ENCODE peak calls at places on chromosomes 12 and 14, in eight cellular contexts. One of them, this sample, is unnamed.

GRCh38 chr12:108653082-108653516 is 19.4 kb upstream of the SELPLG start:
- DNase-seq in neural progenitor cell: no peak
- DNase-seq in Calu3: no peak
- DNase-seq in T-helper 22 cell: no peak
- DNase-seq in HCEC 1CT: no peak
- DNase-seq in thoracic aorta: no peak
- DNase-seq in glutamatergic neuron: no peak
- DNase-seq in occipital lobe: no peak
- DNase-seq in this sample: no peak

GRCh38 chr14:103618999-103619398 is 10.0 kb upstream of the KLC1 start:
- DNase-seq in neural progenitor cell: no peak
- DNase-seq in Calu3: no peak
- DNase-seq in T-helper 22 cell: no peak
- DNase-seq in HCEC 1CT: no peak
- DNase-seq in thoracic aorta: no peak
- DNase-seq in glutamatergic neuron: no peak
- DNase-seq in occipital lobe: no peak
- DNase-seq in this sample: no peak

GRCh38 chr12:46555379-46555778 is 182.8 kb upstream of the SLC38A2 start:
- DNase-seq in neural progenitor cell: no peak
- DNase-seq in Calu3: no peak
- DNase-seq in T-helper 22 cell: no peak
- DNase-seq in HCEC 1CT: peak
- DNase-seq in thoracic aorta: no peak
- DNase-seq in glutamatergic neuron: no peak
- DNase-seq in occipital lobe: no peak
- DNase-seq in this sample: no peak

GRCh38 chr12:954736-955135 is 5.2 kb upstream of the RAD52 start:
- DNase-seq in neural progenitor cell: no peak
- DNase-seq in Calu3: no peak
- DNase-seq in T-helper 22 cell: no peak
- DNase-seq in HCEC 1CT: no peak
- DNase-seq in thoracic aorta: no peak
- DNase-seq in glutamatergic neuron: no peak
- DNase-seq in occipital lobe: no peak
- DNase-seq in this sample: no peak

GRCh38 chr12:87185367-87185766 is 843.8 kb downstream of the C12orf50 start:
- DNase-seq in neural progenitor cell: no peak
- DNase-seq in Calu3: no peak
- DNase-seq in T-helper 22 cell: no peak
- DNase-seq in HCEC 1CT: no peak
- DNase-seq in thoracic aorta: no peak
- DNase-seq in glutamatergic neuron: no peak
- DNase-seq in occipital lobe: no peak
- DNase-seq in this sample: no peak

GRCh38 chr14:21104448-21105060 is 3.7 kb downstream of the TMEM253 start:
- DNase-seq in neural progenitor cell: peak
- DNase-seq in Calu3: peak
- DNase-seq in T-helper 22 cell: peak
- DNase-seq in HCEC 1CT: peak
- DNase-seq in thoracic aorta: no peak
- DNase-seq in glutamatergic neuron: peak
- DNase-seq in occipital lobe: peak
- DNase-seq in this sample: peak

GRCh38 chr12:32298917-32299316 is 100.4 kb upstream of the FGD4 start:
- DNase-seq in neural progenitor cell: no peak
- DNase-seq in Calu3: no peak
- DNase-seq in T-helper 22 cell: no peak
- DNase-seq in HCEC 1CT: no peak
- DNase-seq in thoracic aorta: no peak
- DNase-seq in glutamatergic neuron: no peak
- DNase-seq in occipital lobe: no peak
- DNase-seq in this sample: no peak

GRCh38 chr12:47963340-47964040 is at the start of gene TMEM106C:
- DNase-seq in neural progenitor cell: peak
- DNase-seq in Calu3: peak
- DNase-seq in T-helper 22 cell: peak
- DNase-seq in HCEC 1CT: peak
- DNase-seq in thoracic aorta: peak
- DNase-seq in glutamatergic neuron: peak
- DNase-seq in occipital lobe: peak
- DNase-seq in this sample: peak

GRCh38 chr14:32408018-32408417 is 78.9 kb downstream of the AKAP6 start:
- DNase-seq in neural progenitor cell: no peak
- DNase-seq in Calu3: no peak
- DNase-seq in T-helper 22 cell: no peak
- DNase-seq in HCEC 1CT: no peak
- DNase-seq in thoracic aorta: no peak
- DNase-seq in glutamatergic neuron: no peak
- DNase-seq in occipital lobe: peak
- DNase-seq in this sample: no peak

GRCh38 chr12:111025792-111026430 is 105.5 kb upstream of the MYL2 start:
- DNase-seq in neural progenitor cell: no peak
- DNase-seq in Calu3: no peak
- DNase-seq in T-helper 22 cell: no peak
- DNase-seq in HCEC 1CT: no peak
- DNase-seq in thoracic aorta: no peak
- DNase-seq in glutamatergic neuron: no peak
- DNase-seq in occipital lobe: no peak
- DNase-seq in this sample: no peak

GRCh38 chr12:80241576-80242273 is 142.4 kb downstream of the OTOGL start:
- DNase-seq in neural progenitor cell: no peak
- DNase-seq in Calu3: peak
- DNase-seq in T-helper 22 cell: no peak
- DNase-seq in HCEC 1CT: peak
- DNase-seq in thoracic aorta: no peak
- DNase-seq in glutamatergic neuron: no peak
- DNase-seq in occipital lobe: no peak
- DNase-seq in this sample: no peak

GRCh38 chr12:12683725-12684124 is 12.3 kb downstream of the GPR19 start:
- DNase-seq in neural progenitor cell: peak
- DNase-seq in Calu3: no peak
- DNase-seq in T-helper 22 cell: no peak
- DNase-seq in HCEC 1CT: no peak
- DNase-seq in thoracic aorta: no peak
- DNase-seq in glutamatergic neuron: no peak
- DNase-seq in occipital lobe: no peak
- DNase-seq in this sample: no peak

GRCh38 chr12:123532808-123533649 is 490 bp downstream of the RILPL1 start:
- DNase-seq in neural progenitor cell: peak
- DNase-seq in Calu3: peak
- DNase-seq in T-helper 22 cell: no peak
- DNase-seq in HCEC 1CT: peak
- DNase-seq in thoracic aorta: no peak
- DNase-seq in glutamatergic neuron: peak
- DNase-seq in occipital lobe: no peak
- DNase-seq in this sample: peak

GRCh38 chr12:54017845-54018607 is 9.2 kb downstream of the HOXC8 start:
- DNase-seq in neural progenitor cell: peak
- DNase-seq in Calu3: peak
- DNase-seq in T-helper 22 cell: peak
- DNase-seq in HCEC 1CT: peak
- DNase-seq in thoracic aorta: peak
- DNase-seq in glutamatergic neuron: peak
- DNase-seq in occipital lobe: no peak
- DNase-seq in this sample: peak

GRCh38 chr12:88401153-88401552 is 179.1 kb downstream of the KITLG start:
- DNase-seq in neural progenitor cell: no peak
- DNase-seq in Calu3: no peak
- DNase-seq in T-helper 22 cell: no peak
- DNase-seq in HCEC 1CT: peak
- DNase-seq in thoracic aorta: no peak
- DNase-seq in glutamatergic neuron: no peak
- DNase-seq in occipital lobe: no peak
- DNase-seq in this sample: no peak

GRCh38 chr12:50314629-50315312 is 31.5 kb upstream of the LIMA1 start:
- DNase-seq in neural progenitor cell: peak
- DNase-seq in Calu3: peak
- DNase-seq in T-helper 22 cell: no peak
- DNase-seq in HCEC 1CT: peak
- DNase-seq in thoracic aorta: no peak
- DNase-seq in glutamatergic neuron: no peak
- DNase-seq in occipital lobe: no peak
- DNase-seq in this sample: peak

GRCh38 chr12:120932956-120933526 is 28.9 kb upstream of the SPPL3 start:
- DNase-seq in neural progenitor cell: no peak
- DNase-seq in Calu3: no peak
- DNase-seq in T-helper 22 cell: no peak
- DNase-seq in HCEC 1CT: no peak
- DNase-seq in thoracic aorta: no peak
- DNase-seq in glutamatergic neuron: no peak
- DNase-seq in occipital lobe: no peak
- DNase-seq in this sample: no peak

GRCh38 chr14:101125719-101126375 is 222.3 kb upstream of the RTL1 start:
- DNase-seq in neural progenitor cell: no peak
- DNase-seq in Calu3: no peak
- DNase-seq in T-helper 22 cell: no peak
- DNase-seq in HCEC 1CT: no peak
- DNase-seq in thoracic aorta: no peak
- DNase-seq in glutamatergic neuron: peak
- DNase-seq in occipital lobe: no peak
- DNase-seq in this sample: no peak

GRCh38 chr14:26597136-26598080 is at the start of gene NOVA1:
- DNase-seq in neural progenitor cell: peak
- DNase-seq in Calu3: no peak
- DNase-seq in T-helper 22 cell: no peak
- DNase-seq in HCEC 1CT: peak
- DNase-seq in thoracic aorta: no peak
- DNase-seq in glutamatergic neuron: peak
- DNase-seq in occipital lobe: peak
- DNase-seq in this sample: no peak

GRCh38 chr14:104844306-104845032 is 20.6 kb upstream of the CEP170B start:
- DNase-seq in neural progenitor cell: peak
- DNase-seq in Calu3: no peak
- DNase-seq in T-helper 22 cell: no peak
- DNase-seq in HCEC 1CT: no peak
- DNase-seq in thoracic aorta: no peak
- DNase-seq in glutamatergic neuron: no peak
- DNase-seq in occipital lobe: no peak
- DNase-seq in this sample: no peak

GRCh38 chr12:72010365-72010764 is 71.7 kb downstream of the TPH2 start:
- DNase-seq in neural progenitor cell: no peak
- DNase-seq in Calu3: no peak
- DNase-seq in T-helper 22 cell: no peak
- DNase-seq in HCEC 1CT: no peak
- DNase-seq in thoracic aorta: no peak
- DNase-seq in glutamatergic neuron: no peak
- DNase-seq in occipital lobe: no peak
- DNase-seq in this sample: no peak

GRCh38 chr12:88083634-88084033 is 54.4 kb upstream of the C12orf50 start:
- DNase-seq in neural progenitor cell: no peak
- DNase-seq in Calu3: no peak
- DNase-seq in T-helper 22 cell: no peak
- DNase-seq in HCEC 1CT: no peak
- DNase-seq in thoracic aorta: no peak
- DNase-seq in glutamatergic neuron: no peak
- DNase-seq in occipital lobe: no peak
- DNase-seq in this sample: no peak

GRCh38 chr14:92473947-92474535 is 39.5 kb upstream of the RIN3 start:
- DNase-seq in neural progenitor cell: no peak
- DNase-seq in Calu3: no peak
- DNase-seq in T-helper 22 cell: no peak
- DNase-seq in HCEC 1CT: peak
- DNase-seq in thoracic aorta: no peak
- DNase-seq in glutamatergic neuron: no peak
- DNase-seq in occipital lobe: no peak
- DNase-seq in this sample: no peak

GRCh38 chr14:34872822-34873590 is 2.2 kb downstream of the BAZ1A start:
- DNase-seq in neural progenitor cell: peak
- DNase-seq in Calu3: no peak
- DNase-seq in T-helper 22 cell: no peak
- DNase-seq in HCEC 1CT: peak
- DNase-seq in thoracic aorta: no peak
- DNase-seq in glutamatergic neuron: no peak
- DNase-seq in occipital lobe: no peak
- DNase-seq in this sample: no peak

GRCh38 chr14:91693342-91693741 is 38.5 kb downstream of the CATSPERB start:
- DNase-seq in neural progenitor cell: no peak
- DNase-seq in Calu3: peak
- DNase-seq in T-helper 22 cell: no peak
- DNase-seq in HCEC 1CT: peak
- DNase-seq in thoracic aorta: no peak
- DNase-seq in glutamatergic neuron: no peak
- DNase-seq in occipital lobe: no peak
- DNase-seq in this sample: no peak

GRCh38 chr14:94129111-94129757 is at the start of gene IFI27L2:
- DNase-seq in neural progenitor cell: peak
- DNase-seq in Calu3: peak
- DNase-seq in T-helper 22 cell: peak
- DNase-seq in HCEC 1CT: peak
- DNase-seq in thoracic aorta: peak
- DNase-seq in glutamatergic neuron: peak
- DNase-seq in occipital lobe: peak
- DNase-seq in this sample: peak

GRCh38 chr14:49193365-49194050 is 392.7 kb downstream of the RPS29 start:
- DNase-seq in neural progenitor cell: no peak
- DNase-seq in Calu3: no peak
- DNase-seq in T-helper 22 cell: no peak
- DNase-seq in HCEC 1CT: no peak
- DNase-seq in thoracic aorta: no peak
- DNase-seq in glutamatergic neuron: no peak
- DNase-seq in occipital lobe: no peak
- DNase-seq in this sample: no peak

GRCh38 chr14:96363751-96364336 is 518 bp downstream of the GSKIP start:
- DNase-seq in neural progenitor cell: peak
- DNase-seq in Calu3: peak
- DNase-seq in T-helper 22 cell: peak
- DNase-seq in HCEC 1CT: peak
- DNase-seq in thoracic aorta: no peak
- DNase-seq in glutamatergic neuron: peak
- DNase-seq in occipital lobe: no peak
- DNase-seq in this sample: peak

GRCh38 chr12:123270380-123271181 is 1.1 kb downstream of the CDK2AP1 start:
- DNase-seq in neural progenitor cell: peak
- DNase-seq in Calu3: peak
- DNase-seq in T-helper 22 cell: no peak
- DNase-seq in HCEC 1CT: peak
- DNase-seq in thoracic aorta: no peak
- DNase-seq in glutamatergic neuron: peak
- DNase-seq in occipital lobe: no peak
- DNase-seq in this sample: peak

GRCh38 chr12:111439657-111440151 is 34.0 kb downstream of the SH2B3 start:
- DNase-seq in neural progenitor cell: no peak
- DNase-seq in Calu3: no peak
- DNase-seq in T-helper 22 cell: no peak
- DNase-seq in HCEC 1CT: no peak
- DNase-seq in thoracic aorta: no peak
- DNase-seq in glutamatergic neuron: no peak
- DNase-seq in occipital lobe: no peak
- DNase-seq in this sample: no peak

GRCh38 chr12:2490746-2491145 is 304.0 kb upstream of the FKBP4 start:
- DNase-seq in neural progenitor cell: no peak
- DNase-seq in Calu3: no peak
- DNase-seq in T-helper 22 cell: no peak
- DNase-seq in HCEC 1CT: no peak
- DNase-seq in thoracic aorta: no peak
- DNase-seq in glutamatergic neuron: no peak
- DNase-seq in occipital lobe: no peak
- DNase-seq in this sample: no peak

GRCh38 chr12:29562167-29562776 is 64.8 kb upstream of the OVCH1 start:
- DNase-seq in neural progenitor cell: no peak
- DNase-seq in Calu3: no peak
- DNase-seq in T-helper 22 cell: no peak
- DNase-seq in HCEC 1CT: peak
- DNase-seq in thoracic aorta: no peak
- DNase-seq in glutamatergic neuron: no peak
- DNase-seq in occipital lobe: no peak
- DNase-seq in this sample: no peak

GRCh38 chr12:60072911-60073310 is 477.1 kb downstream of the SLC16A7 start:
- DNase-seq in neural progenitor cell: no peak
- DNase-seq in Calu3: no peak
- DNase-seq in T-helper 22 cell: no peak
- DNase-seq in HCEC 1CT: peak
- DNase-seq in thoracic aorta: no peak
- DNase-seq in glutamatergic neuron: no peak
- DNase-seq in occipital lobe: no peak
- DNase-seq in this sample: no peak

This sample was measured in NB4.